ENCODE peak calls at places on chromosome 16, in five cellular contexts. One of them, this sample, is unnamed.
A peak's percentile ranks its signal among the peaks of the same experiment; 100 is the strongest.

GRCh38 chr16:64416232-64417010 is 705.4 kb downstream of the CDH11 start:
- DNase-seq in psoas muscle: no peak
- DNase-seq in thoracic aorta: no peak
- DNase-seq in adipocyte: peak; percentile 78
- DNase-seq in small intestine: peak; percentile 17
- DNase-seq in this sample: peak; percentile 12

GRCh38 chr16:19113577-19114358 is at the start of gene ITPRIPL2:
- DNase-seq in psoas muscle: peak; percentile 93
- DNase-seq in thoracic aorta: peak; percentile 69
- DNase-seq in adipocyte: peak; percentile 96
- DNase-seq in small intestine: peak; percentile 73
- DNase-seq in this sample: peak; percentile 80

GRCh38 chr16:31333686-31334649 is 21.0 kb upstream of the ITGAX start:
- DNase-seq in psoas muscle: no peak
- DNase-seq in thoracic aorta: no peak
- DNase-seq in adipocyte: no peak
- DNase-seq in small intestine: peak; percentile 37
- DNase-seq in this sample: peak; percentile 17

GRCh38 chr16:2282866-2283555 is 15.1 kb upstream of the RNPS1 start:
- DNase-seq in psoas muscle: no peak
- DNase-seq in thoracic aorta: no peak
- DNase-seq in adipocyte: no peak
- DNase-seq in small intestine: no peak
- DNase-seq in this sample: no peak

GRCh38 chr16:65285128-65286120 is 163.6 kb upstream of the CDH11 start:
- DNase-seq in psoas muscle: no peak
- DNase-seq in thoracic aorta: no peak
- DNase-seq in adipocyte: peak; percentile 54
- DNase-seq in small intestine: no peak
- DNase-seq in this sample: no peak

GRCh38 chr16:63169100-63169499 is 1132.9 kb upstream of the CDH8 start:
- DNase-seq in psoas muscle: no peak
- DNase-seq in thoracic aorta: no peak
- DNase-seq in adipocyte: no peak
- DNase-seq in small intestine: no peak
- DNase-seq in this sample: no peak

GRCh38 chr16:85860413-85861094 is 38.4 kb upstream of the IRF8 start:
- DNase-seq in psoas muscle: no peak
- DNase-seq in thoracic aorta: no peak
- DNase-seq in adipocyte: no peak
- DNase-seq in small intestine: no peak
- DNase-seq in this sample: peak; percentile 5

GRCh38 chr16:50389900-50390896 is 21.4 kb upstream of the BRD7 start:
- DNase-seq in psoas muscle: no peak
- DNase-seq in thoracic aorta: no peak
- DNase-seq in adipocyte: no peak
- DNase-seq in small intestine: no peak
- DNase-seq in this sample: no peak

GRCh38 chr16:8590161-8590688 is at the start of gene TMEM114:
- DNase-seq in psoas muscle: no peak
- DNase-seq in thoracic aorta: no peak
- DNase-seq in adipocyte: no peak
- DNase-seq in small intestine: no peak
- DNase-seq in this sample: no peak

GRCh38 chr16:23052908-23053580 is 96.2 kb downstream of the USP31 start:
- DNase-seq in psoas muscle: no peak
- DNase-seq in thoracic aorta: no peak
- DNase-seq in adipocyte: no peak
- DNase-seq in small intestine: no peak
- DNase-seq in this sample: no peak

GRCh38 chr16:53999841-54000240 is 286.7 kb downstream of the IRX3 start:
- DNase-seq in psoas muscle: no peak
- DNase-seq in thoracic aorta: no peak
- DNase-seq in adipocyte: peak; percentile 41
- DNase-seq in small intestine: no peak
- DNase-seq in this sample: no peak

GRCh38 chr16:49855280-49855821 is 561 bp downstream of the ZNF423 start:
- DNase-seq in psoas muscle: peak; percentile 89
- DNase-seq in thoracic aorta: no peak
- DNase-seq in adipocyte: peak; percentile 94
- DNase-seq in small intestine: peak; percentile 76
- DNase-seq in this sample: peak; percentile 71

GRCh38 chr16:64167851-64168770 is 953.8 kb downstream of the CDH11 start:
- DNase-seq in psoas muscle: no peak
- DNase-seq in thoracic aorta: no peak
- DNase-seq in adipocyte: no peak
- DNase-seq in small intestine: no peak
- DNase-seq in this sample: no peak

GRCh38 chr16:30113711-30114333 is 485 bp upstream of the GDPD3 start:
- DNase-seq in psoas muscle: no peak
- DNase-seq in thoracic aorta: no peak
- DNase-seq in adipocyte: no peak
- DNase-seq in small intestine: no peak
- DNase-seq in this sample: peak; percentile 48

GRCh38 chr16:87628940-87629339 is 26.6 kb downstream of the JPH3 start:
- DNase-seq in psoas muscle: peak; percentile 30
- DNase-seq in thoracic aorta: no peak
- DNase-seq in adipocyte: peak; percentile 70
- DNase-seq in small intestine: no peak
- DNase-seq in this sample: peak; percentile 50

GRCh38 chr16:56589141-56590039 is at the start of gene MT3:
- DNase-seq in psoas muscle: peak; percentile 39
- DNase-seq in thoracic aorta: no peak
- DNase-seq in adipocyte: peak; percentile 59
- DNase-seq in small intestine: no peak
- DNase-seq in this sample: no peak

GRCh38 chr16:65268331-65268730 is 146.5 kb upstream of the CDH11 start:
- DNase-seq in psoas muscle: no peak
- DNase-seq in thoracic aorta: no peak
- DNase-seq in adipocyte: peak; percentile 24
- DNase-seq in small intestine: no peak
- DNase-seq in this sample: no peak

GRCh38 chr16:27225536-27226360 is 22.4 kb downstream of the KDM8 start:
- DNase-seq in psoas muscle: no peak
- DNase-seq in thoracic aorta: no peak
- DNase-seq in adipocyte: no peak
- DNase-seq in small intestine: peak; percentile 93
- DNase-seq in this sample: peak; percentile 4

GRCh38 chr16:76583466-76583865 is 306.3 kb downstream of the CNTNAP4 start:
- DNase-seq in psoas muscle: no peak
- DNase-seq in thoracic aorta: no peak
- DNase-seq in adipocyte: peak; percentile 17
- DNase-seq in small intestine: no peak
- DNase-seq in this sample: no peak

GRCh38 chr16:84613408-84614071 is 4.3 kb downstream of the COTL1 start:
- DNase-seq in psoas muscle: no peak
- DNase-seq in thoracic aorta: no peak
- DNase-seq in adipocyte: no peak
- DNase-seq in small intestine: no peak
- DNase-seq in this sample: no peak

GRCh38 chr16:84726079-84726669 is 26.4 kb downstream of the USP10 start:
- DNase-seq in psoas muscle: peak; percentile 92
- DNase-seq in thoracic aorta: peak; percentile 62
- DNase-seq in adipocyte: peak; percentile 96
- DNase-seq in small intestine: peak; percentile 91
- DNase-seq in this sample: peak; percentile 70

GRCh38 chr16:57483725-57484514 is 2.4 kb downstream of the DOK4 start:
- DNase-seq in psoas muscle: no peak
- DNase-seq in thoracic aorta: no peak
- DNase-seq in adipocyte: no peak
- DNase-seq in small intestine: peak; percentile 68
- DNase-seq in this sample: no peak

GRCh38 chr16:85690469-85691064 is 1.8 kb upstream of the GINS2 start:
- DNase-seq in psoas muscle: no peak
- DNase-seq in thoracic aorta: no peak
- DNase-seq in adipocyte: no peak
- DNase-seq in small intestine: no peak
- DNase-seq in this sample: no peak

GRCh38 chr16:21599994-21600773 is 807 bp downstream of the METTL9 start:
- DNase-seq in psoas muscle: no peak
- DNase-seq in thoracic aorta: no peak
- DNase-seq in adipocyte: peak; percentile 74
- DNase-seq in small intestine: peak; percentile 51
- DNase-seq in this sample: peak; percentile 62

GRCh38 chr16:51152691-51153261 is 1.7 kb upstream of the SALL1 start:
- DNase-seq in psoas muscle: no peak
- DNase-seq in thoracic aorta: no peak
- DNase-seq in adipocyte: peak; percentile 54
- DNase-seq in small intestine: no peak
- DNase-seq in this sample: no peak

GRCh38 chr16:47887496-47887895 is 268.3 kb downstream of the ABCC12 start:
- DNase-seq in psoas muscle: no peak
- DNase-seq in thoracic aorta: no peak
- DNase-seq in adipocyte: peak; percentile 49
- DNase-seq in small intestine: no peak
- DNase-seq in this sample: peak; percentile 82

GRCh38 chr16:324451-325334 is 27.8 kb downstream of the AXIN1 start:
- DNase-seq in psoas muscle: no peak
- DNase-seq in thoracic aorta: no peak
- DNase-seq in adipocyte: no peak
- DNase-seq in small intestine: peak; percentile 55
- DNase-seq in this sample: no peak

GRCh38 chr16:87822571-87822970 is 46.7 kb downstream of the SLC7A5 start:
- DNase-seq in psoas muscle: no peak
- DNase-seq in thoracic aorta: no peak
- DNase-seq in adipocyte: no peak
- DNase-seq in small intestine: no peak
- DNase-seq in this sample: no peak

GRCh38 chr16:57004387-57005250 is 15.3 kb downstream of the NLRC5 start:
- DNase-seq in psoas muscle: no peak
- DNase-seq in thoracic aorta: no peak
- DNase-seq in adipocyte: no peak
- DNase-seq in small intestine: no peak
- DNase-seq in this sample: no peak

GRCh38 chr16:85777583-85778310 is 21.6 kb downstream of the EMC8 start:
- DNase-seq in psoas muscle: no peak
- DNase-seq in thoracic aorta: no peak
- DNase-seq in adipocyte: peak; percentile 33
- DNase-seq in small intestine: no peak
- DNase-seq in this sample: peak; percentile 88

GRCh38 chr16:55641430-55642056 is 14.2 kb upstream of the SLC6A2 start:
- DNase-seq in psoas muscle: no peak
- DNase-seq in thoracic aorta: no peak
- DNase-seq in adipocyte: peak; percentile 43
- DNase-seq in small intestine: no peak
- DNase-seq in this sample: no peak

GRCh38 chr16:55647798-55648197 is 8.0 kb upstream of the SLC6A2 start:
- DNase-seq in psoas muscle: no peak
- DNase-seq in thoracic aorta: no peak
- DNase-seq in adipocyte: peak; percentile 9
- DNase-seq in small intestine: no peak
- DNase-seq in this sample: no peak

GRCh38 chr16:63617047-63617989 is 1504.5 kb downstream of the CDH11 start:
- DNase-seq in psoas muscle: no peak
- DNase-seq in thoracic aorta: no peak
- DNase-seq in adipocyte: peak; percentile 35
- DNase-seq in small intestine: peak; percentile 7
- DNase-seq in this sample: no peak

GRCh38 chr16:49351119-49351518 is 22.5 kb upstream of the C16orf78 start:
- DNase-seq in psoas muscle: no peak
- DNase-seq in thoracic aorta: no peak
- DNase-seq in adipocyte: no peak
- DNase-seq in small intestine: no peak
- DNase-seq in this sample: no peak

DNA sequence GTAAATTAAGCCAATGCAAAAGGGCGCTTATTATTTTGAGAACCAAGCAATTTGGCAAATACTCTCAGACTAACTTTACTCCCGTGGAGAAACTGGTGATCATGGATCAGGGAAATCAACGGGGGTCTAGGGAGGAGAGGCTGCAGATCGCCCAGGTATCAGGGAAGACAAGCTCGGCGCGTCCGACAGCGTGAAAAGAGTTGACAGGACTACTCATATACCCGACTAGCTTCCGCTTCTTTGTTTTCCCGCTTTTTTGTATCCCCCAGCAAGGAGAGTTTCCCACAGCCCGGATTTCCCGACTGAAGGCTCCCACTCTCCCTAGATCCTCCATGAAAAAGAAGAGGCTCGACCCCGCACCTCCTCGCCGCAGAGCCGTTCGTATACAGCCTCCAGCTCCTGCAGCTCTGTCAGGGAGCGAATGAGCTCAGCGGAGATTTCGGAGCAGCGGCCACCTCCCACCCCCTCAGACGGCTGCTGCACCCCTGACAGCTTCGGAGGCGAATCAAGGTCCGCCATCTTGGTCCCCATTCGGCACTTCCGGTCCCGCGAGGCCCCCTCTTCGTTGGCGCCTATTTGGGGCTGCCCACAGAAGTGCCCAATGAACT is at the start of gene COG4:
- DNase-seq in psoas muscle: peak; percentile 89
- DNase-seq in thoracic aorta: peak; percentile 60
- DNase-seq in adipocyte: peak; percentile 95
- DNase-seq in small intestine: peak; percentile 84
- DNase-seq in this sample: peak; percentile 77
- H3K4me1 ChIP-seq in psoas muscle: peaks cover 36% of the 10 kb centered on the region
- H3K4me1 ChIP-seq in thoracic aorta: peaks cover 12% of the 10 kb centered on the region
- H3K4me1 ChIP-seq in adipocyte: peaks cover 43% of the 10 kb centered on the region
- H3K4me1 ChIP-seq in small intestine: peaks cover 2% of the 10 kb centered on the region
- H3K4me1 ChIP-seq in this sample: peaks cover 35% of the 10 kb centered on the region

DNA sequence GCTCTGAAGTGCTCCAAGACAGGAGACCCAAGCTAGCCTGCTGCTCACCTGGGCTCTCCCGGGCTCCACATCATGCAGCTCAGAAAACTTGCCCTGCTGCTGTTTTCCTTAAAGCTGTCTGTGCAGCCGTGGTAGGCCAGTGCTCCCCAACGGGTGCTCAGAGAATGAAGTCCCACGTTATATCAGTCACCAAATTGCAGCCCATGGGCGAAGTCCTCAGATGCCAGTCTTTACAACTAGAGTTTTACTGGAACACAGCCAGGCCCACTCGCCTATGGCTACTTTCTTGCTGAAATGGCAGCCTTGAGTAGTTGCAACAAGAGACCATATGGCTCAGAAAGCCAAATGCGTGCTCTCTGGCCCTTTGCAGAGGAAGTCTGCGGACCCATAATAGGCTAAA is 6.3 kb downstream of the CREBBP start:
- DNase-seq in psoas muscle: no peak
- DNase-seq in thoracic aorta: no peak
- DNase-seq in adipocyte: no peak
- DNase-seq in small intestine: peak; percentile 91
- DNase-seq in this sample: no peak
- H3K4me1 ChIP-seq in psoas muscle: peaks cover 91% of the 10 kb centered on the region
- H3K4me1 ChIP-seq in thoracic aorta: peaks cover 61% of the 10 kb centered on the region
- H3K4me1 ChIP-seq in adipocyte: peaks cover 79% of the 10 kb centered on the region
- H3K4me1 ChIP-seq in small intestine: peaks cover 10% of the 10 kb centered on the region
- H3K4me1 ChIP-seq in this sample: peaks cover 9% of the 10 kb centered on the region

GRCh38 chr16:28292731-28293588 is 635 bp downstream of the SBK1 start:
- DNase-seq in psoas muscle: no peak
- DNase-seq in thoracic aorta: no peak
- DNase-seq in adipocyte: no peak
- DNase-seq in small intestine: no peak
- DNase-seq in this sample: no peak
- H3K4me1 ChIP-seq in psoas muscle: peaks cover 30% of the 10 kb centered on the region
- H3K4me1 ChIP-seq in thoracic aorta: peaks cover 6% of the 10 kb centered on the region
- H3K4me1 ChIP-seq in adipocyte: no peaks in the 10 kb centered on the region
- H3K4me1 ChIP-seq in small intestine: no peaks in the 10 kb centered on the region
- H3K4me1 ChIP-seq in this sample: peaks cover 8% of the 10 kb centered on the region

GRCh38 chr16:89280546-89281188 is 63.2 kb downstream of the ZNF778 start:
- DNase-seq in psoas muscle: no peak
- DNase-seq in thoracic aorta: no peak
- DNase-seq in adipocyte: no peak
- DNase-seq in small intestine: no peak
- DNase-seq in this sample: no peak
- H3K4me1 ChIP-seq in psoas muscle: no peaks in the 10 kb centered on the region
- H3K4me1 ChIP-seq in thoracic aorta: no peaks in the 10 kb centered on the region
- H3K4me1 ChIP-seq in adipocyte: no peaks in the 10 kb centered on the region
- H3K4me1 ChIP-seq in small intestine: no peaks in the 10 kb centered on the region
- H3K4me1 ChIP-seq in this sample: no peaks in the 10 kb centered on the region

This sample was measured in mammary epithelial cell.